ENCODE peak calls at places on chromosomes 12 and 14, in ten cellular contexts. T, Z, D, Y, G, W, L, H, K and U are unnamed samples.

GRCh38 chr12:24057920-24058476 is 108.5 kb upstream of the SOX5 start:
- DNase-seq in T (no peak), Z (no peak), D (no peak), Y (no peak), G (no peak), W (no peak), L (no peak), H (no peak), K (no peak), U (no peak)

GRCh38 chr12:57754411-57755193 is at the start of gene MARCHF9:
- DNase-seq in T (peak; percentile 56), Z (peak; percentile 60), D (no peak), Y (peak; percentile 83), G (peak; percentile 59), W (peak; percentile 69), L (peak; percentile 77), H (no peak), K (peak; percentile 4), U (peak; percentile 93)

GRCh38 chr12:17809206-17809605 is 280.8 kb downstream of the RERGL start:
- DNase-seq in T (no peak), Z (no peak), D (no peak), Y (no peak), G (no peak), W (no peak), L (no peak), H (no peak), K (no peak), U (no peak)

GRCh38 chr12:105289114-105289904 is 41.2 kb upstream of the C12orf75 start:
- DNase-seq in T (no peak), Z (no peak), D (peak; percentile 6), Y (no peak), G (no peak), W (no peak), L (no peak), H (no peak), K (no peak), U (no peak)

GRCh38 chr12:20376984-20377383 is 8.6 kb downstream of the PDE3A start:
- DNase-seq in T (no peak), Z (no peak), D (no peak), Y (no peak), G (no peak), W (no peak), L (no peak), H (peak; percentile 56), K (no peak), U (peak; percentile 24)

GRCh38 chr14:75156901-75157300 is 19.5 kb downstream of the TMED10 start:
- DNase-seq in T (no peak), Z (no peak), D (no peak), Y (no peak), G (no peak), W (no peak), L (no peak), H (no peak), K (no peak), U (peak; percentile 4)

GRCh38 chr12:46664771-46665287 is 161.0 kb downstream of the SLC38A4 start:
- DNase-seq in T (no peak), Z (no peak), D (peak; percentile 71), Y (peak; percentile 34), G (peak; percentile 49), W (no peak), L (no peak), H (peak; percentile 86), K (no peak), U (peak; percentile 34)

GRCh38 chr12:32497864-32498263 is 98.5 kb downstream of the FGD4 start:
- DNase-seq in T (no peak), Z (no peak), D (no peak), Y (no peak), G (no peak), W (no peak), L (no peak), H (no peak), K (no peak), U (no peak)

GRCh38 chr12:117025481-117026151 is 73.6 kb downstream of the TESC start:
- DNase-seq in T (peak; percentile 59), Z (peak; percentile 56), D (peak; percentile 45), Y (peak; percentile 92), G (peak; percentile 52), W (peak; percentile 50), L (peak; percentile 9), H (peak; percentile 77), K (no peak), U (peak; percentile 76)

GRCh38 chr12:66275040-66275439 is 27.3 kb upstream of the HELB start:
- DNase-seq in T (no peak), Z (no peak), D (no peak), Y (no peak), G (no peak), W (no peak), L (no peak), H (no peak), K (no peak), U (no peak)

GRCh38 chr12:75784591-75784990 is 247.0 kb downstream of the PHLDA1 start:
- DNase-seq in T (peak; percentile 16), Z (peak; percentile 22), D (no peak), Y (peak; percentile 92), G (no peak), W (peak; percentile 80), L (no peak), H (peak; percentile 42), K (no peak), U (peak; percentile 62)

GRCh38 chr14:95765016-95765415 is 51.1 kb upstream of the TCL1A start:
- DNase-seq in T (no peak), Z (no peak), D (no peak), Y (no peak), G (no peak), W (no peak), L (no peak), H (no peak), K (no peak), U (no peak)

GRCh38 chr12:122659579-122659978 is 43.6 kb downstream of the HCAR2 start:
- DNase-seq in T (no peak), Z (no peak), D (no peak), Y (peak; percentile 35), G (no peak), W (no peak), L (no peak), H (peak; percentile 39), K (no peak), U (no peak)

GRCh38 chr12:64160021-64160717 is 61.9 kb downstream of the KICS2 start:
- DNase-seq in T (no peak), Z (no peak), D (no peak), Y (no peak), G (no peak), W (no peak), L (no peak), H (peak; percentile 54), K (no peak), U (no peak)

GRCh38 chr14:101881426-101881825 is 82.9 kb upstream of the DYNC1H1 start:
- DNase-seq in T (no peak), Z (no peak), D (no peak), Y (peak; percentile 85), G (no peak), W (no peak), L (no peak), H (no peak), K (no peak), U (no peak)

GRCh38 chr14:55802986-55803431 is 223.0 kb downstream of the KTN1 start:
- DNase-seq in T (no peak), Z (no peak), D (no peak), Y (peak; percentile 20), G (no peak), W (no peak), L (no peak), H (no peak), K (no peak), U (peak; percentile 40)

GRCh38 chr14:73686901-73687300 is 27.3 kb downstream of the PNMA1 start:
- DNase-seq in T (no peak), Z (no peak), D (no peak), Y (no peak), G (no peak), W (no peak), L (no peak), H (peak; percentile 57), K (no peak), U (no peak)

GRCh38 chr12:51823875-51824565 is 24.5 kb downstream of the FIGNL2 start:
- DNase-seq in T (peak; percentile 39), Z (no peak), D (peak; percentile 60), Y (peak; percentile 74), G (no peak), W (no peak), L (no peak), H (peak; percentile 76), K (no peak), U (peak; percentile 45)